ENCODE peak calls at places on chromosomes 4 and X, in four cellular contexts. S is K562, U is HEK293T, P is HepG2. X is an unnamed sample.

GRCh38 chr4:8080754-8081065 is 77.9 kb downstream of the ABLIM2 start:
- DNase-seq in P (no peak), U (no peak), S (no peak), X (no peak)

GRCh38 chr4:72525938-72526337 is 43.1 kb downstream of the ADAMTS3 start:
- DNase-seq in U (no peak), S (no peak), P (no peak), X (no peak)

GRCh38 chr4:120754590-120754989 is 167.9 kb downstream of the PRDM5 start:
- DNase-seq in U (no peak), S (no peak), P (no peak), X (no peak)

GRCh38 chr4:1792832-1793495 is at the start of gene FGFR3:
- DNase-seq in S (peak; percentile 97), U (peak; percentile 94), P (peak; percentile 48), X (no peak)

GRCh38 chr4:70714061-70714468 is 7.7 kb upstream of the RUFY3 start:
- DNase-seq in P (peak; percentile 75), S (no peak), U (no peak), X (no peak)

GRCh38 chr4:67776746-67777145 is 22.6 kb upstream of the GNRHR start:
- DNase-seq in S (no peak), U (no peak), P (no peak), X (no peak)

GRCh38 chr4:115664285-115664684 is 550.9 kb upstream of the NDST4 start:
- DNase-seq in P (no peak), S (no peak), U (peak; percentile 36), X (no peak)

GRCh38 chrX:55908685-55909212 is 191.2 kb downstream of the RRAGB start:
- DNase-seq in P (no peak), S (no peak), U (peak; percentile 8), X (no peak)

GRCh38 chrX:30513284-30513683 is 64.3 kb downstream of the TASL start:
- DNase-seq in P (peak; percentile 4), U (no peak), S (peak; percentile 11), X (no peak)

GRCh38 chr4:129603241-129603931 is 507.4 kb downstream of the C4orf33 start:
- DNase-seq in P (no peak), S (no peak), U (no peak), X (no peak)

GRCh38 chrX:132041016-132041415 is 17.9 kb downstream of the STK26 start:
- DNase-seq in U (no peak), S (no peak), P (no peak), X (no peak)

GRCh38 chr4:119663160-119663788 is 34.7 kb upstream of the PDE5A start:
- DNase-seq in U (no peak), S (no peak), P (no peak), X (no peak)

GRCh38 chr4:85477538-85477937 is 2.6 kb downstream of the ARHGAP24 start:
- DNase-seq in S (no peak), U (no peak), P (no peak), X (no peak)

GRCh38 chr4:17580969-17581368 is 4.0 kb downstream of the LAP3 start:
- DNase-seq in S (no peak), U (no peak), P (no peak), X (no peak)

GRCh38 chr4:27702710-27703431 is 842.2 kb downstream of the STIM2 start:
- DNase-seq in S (no peak), P (peak; percentile 6), U (no peak), X (no peak)

GRCh38 chrX:133448512-133449076 is 33.3 kb upstream of the GPC4 start:
- DNase-seq in U (no peak), P (no peak), S (no peak), X (no peak)

GRCh38 chrX:133440797-133441163 is 25.5 kb upstream of the GPC4 start:
- DNase-seq in U (no peak), P (no peak), S (no peak), X (no peak)

GRCh38 chrX:133440081-133440796 is 24.9 kb upstream of the GPC4 start:
- DNase-seq in P (no peak), U (no peak), S (no peak), X (no peak)

GRCh38 chrX:133444196-133444595 is 28.9 kb upstream of the GPC4 start:
- DNase-seq in U (no peak), P (no peak), S (no peak), X (no peak)

DNA sequence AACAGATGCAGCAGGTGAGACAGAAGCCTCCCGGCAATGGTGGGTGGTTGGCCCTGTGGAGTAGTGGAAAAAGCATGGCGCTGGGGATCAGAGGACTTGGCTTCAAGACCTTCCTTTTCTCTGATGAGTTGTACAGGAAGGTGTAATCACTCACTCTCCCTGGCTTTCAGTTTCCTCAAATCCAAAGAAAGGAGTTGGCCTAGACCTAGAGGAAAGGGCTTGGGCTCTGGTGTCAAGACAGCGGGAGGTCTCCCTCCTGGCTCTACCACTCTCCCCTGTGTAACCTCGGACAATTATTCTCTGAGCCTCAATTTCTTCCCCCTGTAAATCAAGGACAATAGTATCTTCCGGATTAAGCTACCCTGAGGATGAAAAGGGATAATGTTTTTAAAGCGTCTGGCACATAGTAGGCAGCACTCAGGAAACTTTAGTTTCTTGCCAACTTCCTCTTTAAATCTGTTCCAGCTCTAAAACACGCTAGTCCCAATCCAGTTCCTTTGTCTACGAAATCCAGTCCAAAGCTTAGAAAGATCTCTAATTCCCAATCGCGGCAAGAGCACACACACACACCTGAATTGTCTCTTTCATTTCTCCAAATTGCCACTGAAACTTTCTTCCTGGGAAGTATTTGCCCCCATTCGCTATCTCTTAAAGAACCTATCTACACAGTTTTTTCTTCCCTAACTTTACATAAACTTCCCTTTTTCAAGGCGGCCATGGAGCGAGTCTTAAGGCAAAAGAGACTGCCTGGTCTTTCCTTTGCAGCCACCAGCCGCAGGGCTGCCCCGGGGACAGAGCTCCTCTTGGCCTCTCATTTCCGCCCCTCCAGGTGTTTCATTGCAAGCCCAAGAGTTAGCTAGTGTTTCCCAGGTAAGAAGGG is 29.9 kb upstream of the GPC4 start:
- DNase-seq in P (no peak), U (peak; percentile 53), S (no peak), X (no peak)
- TF ChIP-seq TARDBP in P (no peak), U (no peak), S (no peak), X (no peak)

GRCh38 chr4:6658635-6659075 is 18.2 kb downstream of the MRFAP1 start:
- DNase-seq in S (no peak), P (no peak), U (no peak), X (no peak)
- TF ChIP-seq TARDBP in S (no peak), P (no peak), U (no peak), X (no peak)

DNA sequence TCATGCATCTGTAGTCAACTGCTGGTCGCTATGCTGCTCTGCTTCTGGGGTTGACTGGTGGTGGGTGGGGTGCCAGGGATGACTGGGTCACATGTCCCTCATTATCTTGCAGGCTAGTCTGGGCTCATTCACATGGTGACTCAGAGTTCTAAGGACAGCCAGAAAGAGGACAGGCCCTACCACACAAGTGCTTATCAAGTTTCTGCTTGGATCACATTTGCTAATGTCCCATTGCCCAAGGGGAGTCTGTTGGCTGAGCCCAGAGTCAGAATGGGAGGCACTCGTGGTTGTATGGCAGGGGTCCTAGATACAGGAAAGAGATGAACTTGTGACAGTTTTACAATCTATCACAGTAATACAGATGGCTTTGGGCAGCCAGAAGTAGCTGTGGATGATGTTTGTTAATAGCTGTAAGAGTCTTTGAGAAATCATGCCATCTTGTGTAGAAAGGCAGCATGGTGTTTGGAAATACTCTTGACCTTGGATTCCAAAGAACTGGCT is 221.3 kb downstream of the GPAT3 start:
- DNase-seq in P (no peak), U (no peak), S (peak; percentile 17), X (no peak)
- TF ChIP-seq TARDBP in P (no peak), U (no peak), S (no peak), X (no peak)

GRCh38 chr4:25757452-25757851 is 101.8 kb downstream of the SLC34A2 start:
- DNase-seq in P (no peak), U (no peak), S (no peak), X (no peak)

GRCh38 chr4:25759101-25759500 is 103.5 kb downstream of the SLC34A2 start:
- DNase-seq in P (no peak), U (no peak), S (no peak), X (no peak)

GRCh38 chr4:25755911-25756310 is 100.3 kb downstream of the SLC34A2 start:
- DNase-seq in U (no peak), S (no peak), P (no peak), X (no peak)

GRCh38 chr4:25760048-25760447 is 102.7 kb downstream of the SEL1L3 start:
- DNase-seq in U (no peak), S (no peak), P (no peak), X (no peak)

DNA sequence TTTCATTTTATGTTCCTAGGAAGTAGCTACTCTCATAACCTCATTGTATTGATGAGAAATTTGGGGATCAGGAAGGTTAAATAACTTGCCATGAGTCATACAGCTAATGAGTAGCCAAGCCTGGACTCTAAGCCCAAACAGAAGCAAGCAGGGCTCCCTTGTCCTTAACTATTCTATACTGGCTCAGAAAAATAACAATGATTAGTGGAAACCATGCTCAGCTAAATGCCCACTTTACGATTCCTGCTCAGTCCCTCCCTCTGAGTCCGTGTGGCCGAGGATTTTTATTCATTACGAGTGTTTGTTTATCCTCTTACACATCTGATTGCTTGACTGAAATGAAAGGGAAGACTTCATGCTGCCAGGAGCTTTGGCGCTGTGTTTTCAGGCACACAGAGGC is 100.9 kb downstream of the SLC34A2 start:
- DNase-seq in S (no peak), P (peak; percentile 36), U (no peak), X (no peak)
- TF ChIP-seq TARDBP in S (no peak), P (no peak), U (no peak), X (no peak)

DNA sequence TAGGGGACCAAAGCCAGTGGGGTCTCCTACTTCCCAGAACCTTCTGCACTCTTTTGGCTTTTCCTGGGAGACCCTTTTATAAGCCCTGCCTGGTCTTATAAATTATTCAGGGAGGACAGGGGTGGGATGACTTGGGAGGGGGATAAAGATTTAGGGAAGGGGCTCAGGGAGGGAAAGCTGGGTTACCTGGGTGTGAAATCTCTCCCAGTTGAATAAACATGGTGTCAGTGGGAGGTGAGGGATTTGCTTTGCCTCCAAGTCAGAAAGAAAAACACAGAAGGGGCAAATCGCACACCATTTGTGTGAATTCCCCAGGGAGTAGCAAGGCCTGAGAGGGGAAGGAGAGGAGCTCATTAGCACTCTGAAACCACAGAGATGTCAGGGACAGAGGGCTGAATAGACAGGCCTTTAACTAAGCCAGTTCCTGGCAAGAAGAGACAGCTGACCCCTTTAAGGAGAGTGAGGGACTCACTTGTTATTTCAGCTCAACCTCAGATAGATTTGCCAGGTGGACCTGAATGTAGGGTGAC is at the start of gene RIPPLY1:
- DNase-seq in P (no peak), S (no peak), U (no peak), X (peak; percentile 2)
- TF ChIP-seq TARDBP in P (no peak), S (no peak), U (no peak), X (no peak)